ENCODE peak calls at places on chromosome 14, in seven cellular contexts. M, Q, O, W, X, P and I are unnamed samples.

GRCh38 chr14:100586520-100587247 is 533 bp downstream of the BEGAIN start:
- DNase-seq in X (no peak), Q (peak; percentile 35), W (peak; percentile 49), O (peak; percentile 67), M (peak; percentile 14), P (no peak), I (no peak)

GRCh38 chr14:25431211-25432076 is 381.5 kb upstream of the STXBP6 start:
- DNase-seq in X (peak; percentile 58), Q (no peak), W (peak; percentile 14), M (no peak), O (no peak), P (no peak), I (no peak)

GRCh38 chr14:69873877-69874780 is 5.1 kb upstream of the SMOC1 start:
- DNase-seq in W (peak; percentile 72), M (no peak), P (peak; percentile 4), Q (no peak), O (no peak), X (no peak), I (no peak)

GRCh38 chr14:105120056-105120455 is 48.5 kb downstream of the JAG2 start:
- DNase-seq in Q (no peak), X (no peak), M (no peak), O (no peak), W (no peak), P (no peak), I (no peak)

GRCh38 chr14:72682188-72682587 is 211.7 kb downstream of the DPF3 start:
- DNase-seq in W (peak; percentile 82), X (no peak), O (no peak), P (peak; percentile 33), M (no peak), Q (no peak), I (no peak)

GRCh38 chr14:100408350-100409015 is 85.3 kb downstream of the SLC25A47 start:
- DNase-seq in P (peak; percentile 97), X (no peak), O (no peak), W (peak; percentile 23), Q (no peak), M (no peak), I (no peak)

GRCh38 chr14:90522585-90523191 is 125.9 kb downstream of the CALM1 start:
- DNase-seq in Q (peak; percentile 93), X (peak; percentile 61), P (no peak), W (peak; percentile 66), O (peak; percentile 79), M (peak; percentile 42), I (no peak)

GRCh38 chr14:96630281-96630680 is 128.1 kb downstream of the PAPOLA start:
- DNase-seq in Q (peak; percentile 29), O (no peak), X (no peak), W (no peak), P (no peak), M (no peak), I (no peak)

GRCh38 chr14:57464013-57464730 is 29.5 kb downstream of the CCDC198 start:
- DNase-seq in X (no peak), O (no peak), Q (no peak), W (no peak), M (no peak), P (no peak), I (no peak)

GRCh38 chr14:89504602-89505320 is 87.7 kb upstream of the FOXN3 start:
- DNase-seq in P (peak; percentile 72), W (peak; percentile 86), X (no peak), Q (no peak), O (no peak), M (no peak), I (no peak)

GRCh38 chr14:98957211-98958047 is 314.6 kb downstream of the BCL11B start:
- DNase-seq in M (peak; percentile 51), W (peak; percentile 91), O (no peak), Q (peak; percentile 88), X (no peak), P (no peak), I (no peak)

GRCh38 chr14:103846569-103847438 is 571 bp downstream of the PPP1R13B start:
- DNase-seq in O (peak; percentile 77), W (peak; percentile 63), Q (peak; percentile 73), M (peak; percentile 57), P (peak; percentile 8), X (peak; percentile 63), I (peak; percentile 6)

GRCh38 chr14:80390911-80391310 is 179.6 kb upstream of the DIO2 start:
- DNase-seq in P (peak; percentile 36), X (peak; percentile 31), Q (no peak), O (no peak), W (peak; percentile 51), M (no peak), I (no peak)

GRCh38 chr14:31229638-31230229 is 22.1 kb upstream of the HECTD1 start:
- DNase-seq in X (peak; percentile 70), W (peak; percentile 98), Q (peak; percentile 72), O (no peak), M (peak; percentile 41), P (peak; percentile 95), I (no peak)

GRCh38 chr14:25004389-25004809 is 45.5 kb downstream of the STXBP6 start:
- DNase-seq in X (no peak), M (no peak), Q (no peak), P (no peak), O (no peak), W (no peak), I (no peak)

GRCh38 chr14:52328286-52328685 is 14.2 kb downstream of the PTGER2 start:
- DNase-seq in P (peak; percentile 54), O (no peak), M (no peak), X (no peak), Q (no peak), W (peak; percentile 86), I (no peak)

GRCh38 chr14:20247651-20248246 is 8.7 kb downstream of the OR11H4 start:
- DNase-seq in M (no peak), O (no peak), W (no peak), Q (no peak), X (no peak), P (no peak), I (no peak)

GRCh38 chr14:67532998-67533753 is at the start of gene PLEKHH1:
- DNase-seq in O (peak; percentile 95), W (peak; percentile 87), Q (peak; percentile 79), P (peak; percentile 74), X (peak; percentile 88), M (peak; percentile 80), I (no peak)

GRCh38 chr14:70907996-70908917 is 998 bp downstream of the PCNX1 start:
- DNase-seq in P (peak; percentile 64), M (peak; percentile 58), O (peak; percentile 82), X (peak; percentile 72), W (peak; percentile 78), Q (peak; percentile 78), I (peak; percentile 74)

GRCh38 chr14:63454863-63455622 is 88.1 kb downstream of the PPP2R5E start:
- DNase-seq in W (peak; percentile 49), M (no peak), Q (no peak), P (no peak), O (no peak), X (no peak), I (no peak)

GRCh38 chr14:49050836-49051235 is 535.3 kb downstream of the RPS29 start:
- DNase-seq in W (peak; percentile 8), O (no peak), X (no peak), Q (no peak), P (no peak), M (no peak), I (no peak)

GRCh38 chr14:56176530-56176929 is 58.3 kb downstream of the PELI2 start:
- DNase-seq in Q (no peak), O (no peak), P (no peak), X (no peak), W (no peak), M (no peak), I (no peak)

GRCh38 chr14:59474172-59474571 is 9.0 kb upstream of the GPR135 start:
- DNase-seq in Q (no peak), P (no peak), O (no peak), W (no peak), X (no peak), M (no peak), I (no peak)

GRCh38 chr14:70803321-70804110 is 5.8 kb downstream of the MAP3K9 start:
- DNase-seq in O (no peak), P (no peak), Q (no peak), X (no peak), W (no peak), M (no peak), I (no peak)

GRCh38 chr14:104307246-104307626 is 168.8 kb downstream of the KIF26A start:
- DNase-seq in P (no peak), W (no peak), O (peak; percentile 47), M (peak; percentile 7), Q (peak; percentile 59), X (no peak), I (no peak)

GRCh38 chr14:69542311-69542710 is 32.4 kb downstream of the CCDC177 start:
- DNase-seq in M (no peak), W (no peak), O (no peak), P (no peak), X (no peak), Q (no peak), I (no peak)

GRCh38 chr14:95774265-95775160 is 60.6 kb upstream of the TCL1A start:
- DNase-seq in Q (no peak), O (no peak), W (peak; percentile 56), X (peak; percentile 61), P (peak; percentile 9), M (no peak), I (peak; percentile 24)

GRCh38 chr14:24984846-24985589 is 64.9 kb downstream of the STXBP6 start:
- DNase-seq in X (no peak), P (no peak), O (no peak), Q (no peak), M (no peak), W (no peak), I (no peak)

GRCh38 chr14:70257526-70257925 is 68.8 kb upstream of the SLC8A3 start:
- DNase-seq in M (no peak), O (no peak), W (no peak), Q (no peak), X (peak; percentile 36), P (no peak), I (no peak)

GRCh38 chr14:88026890-88027289 is 22.0 kb downstream of the GPR65 start:
- DNase-seq in Q (no peak), M (no peak), O (no peak), X (no peak), P (no peak), W (no peak), I (peak; percentile 51)
- H3K4me3 ChIP-seq in Q (no peak overlapping the region), M (no peak overlapping the region), O (no peak overlapping the region), X (no peak overlapping the region), P (no peak overlapping the region), W (no peak overlapping the region), I (peak overlapping the region; percentile 61)

DNA sequence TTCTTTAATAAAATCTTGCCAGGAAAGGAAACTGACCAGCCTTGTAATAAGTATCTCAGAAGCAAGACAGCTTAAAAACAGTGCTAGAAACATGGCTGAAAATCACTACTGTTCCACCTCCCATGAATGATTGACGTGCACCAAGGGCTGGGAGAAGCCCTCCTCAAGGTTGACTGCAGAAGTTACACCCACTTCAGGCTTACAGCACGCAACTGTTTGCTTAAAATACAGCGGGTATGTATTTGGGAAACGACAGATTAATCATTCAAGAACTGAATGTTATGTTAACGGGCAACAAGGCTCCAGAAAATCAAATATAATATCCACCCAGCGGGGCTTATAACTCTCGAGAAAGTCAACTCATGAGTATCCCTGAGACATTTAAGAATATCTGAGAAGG is 22.1 kb downstream of the PRKD1 start:
- DNase-seq in W (no peak), Q (no peak), P (no peak), M (no peak), X (no peak), O (no peak), I (no peak)
- H3K27ac ChIP-seq in W (no peak overlapping the region), Q (no peak overlapping the region), P (no peak overlapping the region), M (no peak overlapping the region), X (no peak overlapping the region), O (peak overlapping the region; percentile 78), I (no peak overlapping the region)

GRCh38 chr14:22569106-22569748 is 19.8 kb downstream of the DAD1 start:
- DNase-seq in O (no peak), P (no peak), M (no peak), W (peak; percentile 51), Q (no peak), X (no peak), I (no peak)
- H3K4me1 ChIP-seq in O (peaks cover 22% of the 10 kb centered on the region), P (peaks cover 7% of the 10 kb centered on the region), M (peaks cover 37% of the 10 kb centered on the region), W (peaks cover 31% of the 10 kb centered on the region), Q (peaks cover 17% of the 10 kb centered on the region), X (peaks cover 22% of the 10 kb centered on the region), I (peaks cover 67% of the 10 kb centered on the region)

GRCh38 chr14:65210827-65211192 is 108.5 kb upstream of the MAX start:
- DNase-seq in Q (no peak), W (peak; percentile 32), X (no peak), P (peak; percentile 27), O (no peak), M (no peak), I (no peak)
- H3K4me3 ChIP-seq in Q (no peak overlapping the region), W (peak overlapping the region; percentile 46), X (no peak overlapping the region), P (no peak overlapping the region), O (no peak overlapping the region), M (no peak overlapping the region), I (no peak overlapping the region)